ENCODE peak calls at places on chromosomes 6 and 20, in nine cellular contexts. One of them, this sample, is unnamed.

GRCh38 chr20:4147319-4147718 is 132.0 kb upstream of the RNF24 start:
- DNase-seq in NCI-H2227 treated with DMSO at 0.1 percent for 48 hours: no peak
- DNase-seq in GM06990: no peak
- DNase-seq in T follicular helper cell: no peak
- DNase-seq in ureter: no peak
- DNase-seq in stimulated activated CD8-positive, alpha-beta memory T cell treated with anti-CD3 and anti-CD28 coated beads, Interleukin-15, amount 100 ng/mL, for 48 hours: no peak
- DNase-seq in GM12865: no peak
- DNase-seq in T-cell: no peak
- DNase-seq in RPMI7951: no peak
- DNase-seq in this sample: no peak

GRCh38 chr6:37024665-37025337 is 19.3 kb downstream of the FGD2 start:
- DNase-seq in T follicular helper cell: no peak
- DNase-seq in NCI-H2227 treated with DMSO at 0.1 percent for 48 hours: no peak
- DNase-seq in GM12865: no peak
- DNase-seq in GM06990: no peak
- DNase-seq in ureter: peak; percentile 75
- DNase-seq in T-cell: no peak
- DNase-seq in RPMI7951: peak; percentile 51
- DNase-seq in stimulated activated CD8-positive, alpha-beta memory T cell treated with anti-CD3 and anti-CD28 coated beads, Interleukin-15, amount 100 ng/mL, for 48 hours: peak; percentile 63
- DNase-seq in this sample: no peak

GRCh38 chr6:98529364-98529763 is 305.0 kb upstream of the POU3F2 start:
- DNase-seq in T follicular helper cell: no peak
- DNase-seq in NCI-H2227 treated with DMSO at 0.1 percent for 48 hours: no peak
- DNase-seq in T-cell: no peak
- DNase-seq in GM12865: no peak
- DNase-seq in ureter: no peak
- DNase-seq in RPMI7951: no peak
- DNase-seq in stimulated activated CD8-positive, alpha-beta memory T cell treated with anti-CD3 and anti-CD28 coated beads, Interleukin-15, amount 100 ng/mL, for 48 hours: no peak
- DNase-seq in GM06990: no peak
- DNase-seq in this sample: no peak

GRCh38 chr20:24981750-24982149 is 10.8 kb downstream of the APMAP start:
- DNase-seq in NCI-H2227 treated with DMSO at 0.1 percent for 48 hours: no peak
- DNase-seq in ureter: peak; percentile 43
- DNase-seq in GM12865: no peak
- DNase-seq in T-cell: no peak
- DNase-seq in stimulated activated CD8-positive, alpha-beta memory T cell treated with anti-CD3 and anti-CD28 coated beads, Interleukin-15, amount 100 ng/mL, for 48 hours: no peak
- DNase-seq in RPMI7951: no peak
- DNase-seq in GM06990: no peak
- DNase-seq in T follicular helper cell: no peak
- DNase-seq in this sample: no peak

GRCh38 chr20:1309439-1309847 is 19.5 kb downstream of the SDCBP2 start:
- DNase-seq in GM12865: no peak
- DNase-seq in T follicular helper cell: no peak
- DNase-seq in GM06990: no peak
- DNase-seq in T-cell: no peak
- DNase-seq in stimulated activated CD8-positive, alpha-beta memory T cell treated with anti-CD3 and anti-CD28 coated beads, Interleukin-15, amount 100 ng/mL, for 48 hours: no peak
- DNase-seq in ureter: no peak
- DNase-seq in RPMI7951: no peak
- DNase-seq in NCI-H2227 treated with DMSO at 0.1 percent for 48 hours: no peak
- DNase-seq in this sample: no peak

GRCh38 chr6:151109361-151109760 is 130.4 kb upstream of the AKAP12 start:
- DNase-seq in T follicular helper cell: no peak
- DNase-seq in RPMI7951: no peak
- DNase-seq in stimulated activated CD8-positive, alpha-beta memory T cell treated with anti-CD3 and anti-CD28 coated beads, Interleukin-15, amount 100 ng/mL, for 48 hours: no peak
- DNase-seq in ureter: no peak
- DNase-seq in NCI-H2227 treated with DMSO at 0.1 percent for 48 hours: no peak
- DNase-seq in GM06990: no peak
- DNase-seq in T-cell: no peak
- DNase-seq in GM12865: no peak
- DNase-seq in this sample: no peak

GRCh38 chr6:162173448-162173847 is 554.1 kb downstream of the PRKN start:
- DNase-seq in GM06990: no peak
- DNase-seq in ureter: no peak
- DNase-seq in stimulated activated CD8-positive, alpha-beta memory T cell treated with anti-CD3 and anti-CD28 coated beads, Interleukin-15, amount 100 ng/mL, for 48 hours: no peak
- DNase-seq in T-cell: no peak
- DNase-seq in T follicular helper cell: no peak
- DNase-seq in RPMI7951: no peak
- DNase-seq in NCI-H2227 treated with DMSO at 0.1 percent for 48 hours: no peak
- DNase-seq in GM12865: no peak
- DNase-seq in this sample: peak; percentile 24

GRCh38 chr6:111566873-111567517 is 38.7 kb downstream of the TRAF3IP2 start:
- DNase-seq in T follicular helper cell: no peak
- DNase-seq in GM12865: no peak
- DNase-seq in GM06990: no peak
- DNase-seq in stimulated activated CD8-positive, alpha-beta memory T cell treated with anti-CD3 and anti-CD28 coated beads, Interleukin-15, amount 100 ng/mL, for 48 hours: no peak
- DNase-seq in NCI-H2227 treated with DMSO at 0.1 percent for 48 hours: peak; percentile 46
- DNase-seq in ureter: peak; percentile 38
- DNase-seq in RPMI7951: no peak
- DNase-seq in T-cell: no peak
- DNase-seq in this sample: no peak

GRCh38 chr6:45323656-45324224 is 4.4 kb upstream of the RUNX2 start:
- DNase-seq in T-cell: no peak
- DNase-seq in GM12865: no peak
- DNase-seq in GM06990: no peak
- DNase-seq in T follicular helper cell: no peak
- DNase-seq in ureter: no peak
- DNase-seq in stimulated activated CD8-positive, alpha-beta memory T cell treated with anti-CD3 and anti-CD28 coated beads, Interleukin-15, amount 100 ng/mL, for 48 hours: no peak
- DNase-seq in RPMI7951: no peak
- DNase-seq in NCI-H2227 treated with DMSO at 0.1 percent for 48 hours: no peak
- DNase-seq in this sample: no peak

GRCh38 chr6:33209856-33210255 is 1.6 kb downstream of the RING1 start:
- DNase-seq in ureter: no peak
- DNase-seq in T-cell: no peak
- DNase-seq in T follicular helper cell: no peak
- DNase-seq in stimulated activated CD8-positive, alpha-beta memory T cell treated with anti-CD3 and anti-CD28 coated beads, Interleukin-15, amount 100 ng/mL, for 48 hours: no peak
- DNase-seq in GM06990: no peak
- DNase-seq in RPMI7951: no peak
- DNase-seq in GM12865: no peak
- DNase-seq in NCI-H2227 treated with DMSO at 0.1 percent for 48 hours: no peak
- DNase-seq in this sample: no peak

GRCh38 chr6:32244946-32245398 is 21.1 kb upstream of the NOTCH4 start:
- DNase-seq in GM06990: peak; percentile 60
- DNase-seq in GM12865: peak; percentile 62
- DNase-seq in RPMI7951: peak; percentile 66
- DNase-seq in NCI-H2227 treated with DMSO at 0.1 percent for 48 hours: peak; percentile 71
- DNase-seq in stimulated activated CD8-positive, alpha-beta memory T cell treated with anti-CD3 and anti-CD28 coated beads, Interleukin-15, amount 100 ng/mL, for 48 hours: peak; percentile 29
- DNase-seq in T-cell: peak; percentile 63
- DNase-seq in T follicular helper cell: peak; percentile 49
- DNase-seq in ureter: peak; percentile 83
- DNase-seq in this sample: peak; percentile 70